ENCODE peak calls at places on chromosomes 7 and 10, in five cellular contexts. One of them, this sample, is unnamed. For H3K27me3, H3K4me1 and H3K9me3, the result is how much of the 10 kb centered on the place peaks cover.

GRCh38 chr7:70432567-70433001 is 699.4 kb upstream of the GALNT17 start:
- DNase-seq in lower lobe of right lung: no peak
- DNase-seq in psoas muscle: no peak
- DNase-seq in PC-9: no peak
- DNase-seq in fibroblast of lung: no peak
- DNase-seq in this sample: no peak

GRCh38 chr10:6108631-6109443 is 20.0 kb downstream of the RBM17 start:
- DNase-seq in lower lobe of right lung: no peak
- DNase-seq in psoas muscle: no peak
- DNase-seq in PC-9: peak
- DNase-seq in fibroblast of lung: peak
- DNase-seq in this sample: no peak

GRCh38 chr7:43591551-43592180 is 8.8 kb downstream of the STK17A start:
- DNase-seq in lower lobe of right lung: no peak
- DNase-seq in psoas muscle: no peak
- DNase-seq in PC-9: no peak
- DNase-seq in fibroblast of lung: no peak
- DNase-seq in this sample: no peak

GRCh38 chr7:123208793-123209192 is 9.0 kb upstream of the SLC13A1 start:
- DNase-seq in lower lobe of right lung: no peak
- DNase-seq in psoas muscle: no peak
- DNase-seq in PC-9: no peak
- DNase-seq in fibroblast of lung: peak
- DNase-seq in this sample: no peak

GRCh38 chr7:129471402-129471827 is 30.9 kb upstream of the SMKR1 start:
- DNase-seq in lower lobe of right lung: no peak
- DNase-seq in psoas muscle: no peak
- DNase-seq in PC-9: no peak
- DNase-seq in fibroblast of lung: no peak
- DNase-seq in this sample: no peak

GRCh38 chr7:1944619-1945210 is 274.6 kb downstream of the ELFN1 start:
- DNase-seq in lower lobe of right lung: peak
- DNase-seq in psoas muscle: peak
- DNase-seq in PC-9: no peak
- DNase-seq in fibroblast of lung: no peak
- DNase-seq in this sample: no peak

GRCh38 chr7:155336812-155337602 is 39.3 kb downstream of the INSIG1 start:
- DNase-seq in lower lobe of right lung: no peak
- DNase-seq in psoas muscle: no peak
- DNase-seq in PC-9: no peak
- DNase-seq in fibroblast of lung: no peak
- DNase-seq in this sample: no peak

GRCh38 chr10:119803264-119803663 is 69.4 kb downstream of the MCMBP start:
- DNase-seq in lower lobe of right lung: no peak
- DNase-seq in psoas muscle: no peak
- DNase-seq in PC-9: no peak
- DNase-seq in fibroblast of lung: peak
- DNase-seq in this sample: no peak

GRCh38 chr10:57973451-57973850 is 294.2 kb downstream of the IPMK start:
- DNase-seq in lower lobe of right lung: no peak
- DNase-seq in psoas muscle: no peak
- DNase-seq in PC-9: no peak
- DNase-seq in fibroblast of lung: no peak
- DNase-seq in this sample: no peak

GRCh38 chr7:69431626-69432025 is 166.6 kb upstream of the AUTS2 start:
- DNase-seq in lower lobe of right lung: no peak
- DNase-seq in psoas muscle: no peak
- DNase-seq in PC-9: no peak
- DNase-seq in fibroblast of lung: no peak
- DNase-seq in this sample: no peak

GRCh38 chr7:107076781-107077698 is 32.5 kb downstream of the PRKAR2B start:
- DNase-seq in lower lobe of right lung: no peak
- DNase-seq in psoas muscle: no peak
- DNase-seq in PC-9: no peak
- DNase-seq in fibroblast of lung: no peak
- DNase-seq in this sample: no peak

GRCh38 chr10:62817763-62818425 is 1.7 kb upstream of the EGR2 start:
- DNase-seq in lower lobe of right lung: peak
- DNase-seq in psoas muscle: peak
- DNase-seq in PC-9: peak
- DNase-seq in fibroblast of lung: peak
- DNase-seq in this sample: peak

GRCh38 chr7:36045275-36045674 is 107.8 kb upstream of the EEPD1 start:
- DNase-seq in lower lobe of right lung: no peak
- DNase-seq in psoas muscle: no peak
- DNase-seq in PC-9: no peak
- DNase-seq in fibroblast of lung: peak
- DNase-seq in this sample: no peak

GRCh38 chr10:3090388-3090787 is 23.0 kb downstream of the PFKP start:
- DNase-seq in lower lobe of right lung: no peak
- DNase-seq in psoas muscle: no peak
- DNase-seq in PC-9: no peak
- DNase-seq in fibroblast of lung: no peak
- DNase-seq in this sample: no peak

GRCh38 chr10:11885437-11886137 is 62.4 kb downstream of the PROSER2 start:
- DNase-seq in lower lobe of right lung: peak
- DNase-seq in psoas muscle: no peak
- DNase-seq in PC-9: no peak
- DNase-seq in fibroblast of lung: no peak
- DNase-seq in this sample: peak

DNA sequence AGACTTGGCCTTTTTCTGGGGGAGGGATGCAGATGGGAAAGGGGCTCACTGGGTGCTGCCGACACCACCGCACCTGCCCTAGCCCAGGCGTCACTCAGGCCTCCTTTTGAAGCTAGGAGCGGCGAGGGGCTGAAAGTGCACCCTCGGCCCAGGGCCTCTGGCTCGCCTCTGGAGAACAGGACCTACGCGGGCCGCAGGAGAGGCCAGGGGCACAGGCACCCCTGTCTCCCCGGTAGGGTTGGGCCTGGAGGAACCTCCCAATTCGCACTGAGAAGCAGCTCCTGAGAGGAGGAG is 46.5 kb upstream of the PRKAR1B start:
- DNase-seq in lower lobe of right lung: no peak
- DNase-seq in psoas muscle: no peak
- DNase-seq in PC-9: no peak
- DNase-seq in fibroblast of lung: no peak
- DNase-seq in this sample: no peak
- H3K27me3 ChIP-seq in lower lobe of right lung: under half
- H3K27me3 ChIP-seq in psoas muscle: under half
- H3K27me3 ChIP-seq in PC-9: under half
- H3K27me3 ChIP-seq in fibroblast of lung: under half
- H3K27me3 ChIP-seq in this sample: under half

GRCh38 chr10:70376436-70377378 is 5.7 kb downstream of the LRRC20 start:
- DNase-seq in lower lobe of right lung: no peak
- DNase-seq in psoas muscle: no peak
- DNase-seq in PC-9: peak
- DNase-seq in fibroblast of lung: no peak
- DNase-seq in this sample: no peak

GRCh38 chr10:70379581-70380176 is 2.7 kb downstream of the LRRC20 start:
- DNase-seq in lower lobe of right lung: no peak
- DNase-seq in psoas muscle: no peak
- DNase-seq in PC-9: no peak
- DNase-seq in fibroblast of lung: peak
- DNase-seq in this sample: no peak

GRCh38 chr10:70381491-70382421 is 669 bp downstream of the LRRC20 start:
- DNase-seq in lower lobe of right lung: peak
- DNase-seq in psoas muscle: peak
- DNase-seq in PC-9: peak
- DNase-seq in fibroblast of lung: peak
- DNase-seq in this sample: peak

GRCh38 chr10:70378122-70378521 is 4.3 kb downstream of the LRRC20 start:
- DNase-seq in lower lobe of right lung: no peak
- DNase-seq in psoas muscle: peak
- DNase-seq in PC-9: peak
- DNase-seq in fibroblast of lung: peak
- DNase-seq in this sample: no peak

DNA sequence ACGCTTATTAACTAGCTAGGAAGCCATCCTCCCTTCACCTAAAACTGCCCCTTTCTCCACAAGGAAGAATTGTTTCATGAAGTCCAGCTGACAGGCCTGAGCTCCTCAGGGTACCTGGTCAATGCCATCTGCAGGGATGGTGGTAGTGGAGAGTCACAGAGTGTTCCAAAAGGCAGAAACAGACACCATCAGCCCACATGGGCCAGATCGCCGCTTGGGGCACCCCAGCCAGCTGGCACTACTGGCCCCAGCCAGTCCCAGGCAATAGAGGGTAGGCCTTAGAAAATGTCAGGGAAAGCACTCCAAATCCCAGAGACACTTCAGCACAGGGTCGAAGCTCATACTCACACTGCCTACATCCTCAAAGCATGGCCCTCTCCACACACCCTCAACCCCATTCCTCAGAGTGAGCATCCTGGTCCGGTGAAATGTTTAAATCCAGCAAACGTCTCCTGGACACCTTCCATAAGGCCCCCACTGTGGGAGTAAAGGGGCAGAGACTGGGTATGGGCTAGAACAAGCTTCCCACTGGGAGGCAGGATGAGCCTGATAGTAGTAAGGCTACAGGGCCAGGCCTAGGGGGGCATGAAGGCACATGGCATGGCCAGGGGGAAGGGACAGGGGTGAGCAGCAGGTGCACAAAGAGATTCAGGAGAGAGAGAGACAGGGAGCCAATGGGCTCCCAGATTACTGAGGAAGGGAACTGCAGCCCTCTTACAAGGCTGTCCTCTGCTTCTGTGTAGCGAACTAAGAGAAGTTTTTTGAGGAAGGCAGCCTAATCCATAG is 1.9 kb downstream of the LRRC20 start:
- DNase-seq in lower lobe of right lung: no peak
- DNase-seq in psoas muscle: peak
- DNase-seq in PC-9: no peak
- DNase-seq in fibroblast of lung: no peak
- DNase-seq in this sample: no peak
- H3K4me1 ChIP-seq in lower lobe of right lung: under half
- H3K4me1 ChIP-seq in psoas muscle: half or more
- H3K4me1 ChIP-seq in PC-9: under half
- H3K4me1 ChIP-seq in fibroblast of lung: under half
- H3K4me1 ChIP-seq in this sample: under half

DNA sequence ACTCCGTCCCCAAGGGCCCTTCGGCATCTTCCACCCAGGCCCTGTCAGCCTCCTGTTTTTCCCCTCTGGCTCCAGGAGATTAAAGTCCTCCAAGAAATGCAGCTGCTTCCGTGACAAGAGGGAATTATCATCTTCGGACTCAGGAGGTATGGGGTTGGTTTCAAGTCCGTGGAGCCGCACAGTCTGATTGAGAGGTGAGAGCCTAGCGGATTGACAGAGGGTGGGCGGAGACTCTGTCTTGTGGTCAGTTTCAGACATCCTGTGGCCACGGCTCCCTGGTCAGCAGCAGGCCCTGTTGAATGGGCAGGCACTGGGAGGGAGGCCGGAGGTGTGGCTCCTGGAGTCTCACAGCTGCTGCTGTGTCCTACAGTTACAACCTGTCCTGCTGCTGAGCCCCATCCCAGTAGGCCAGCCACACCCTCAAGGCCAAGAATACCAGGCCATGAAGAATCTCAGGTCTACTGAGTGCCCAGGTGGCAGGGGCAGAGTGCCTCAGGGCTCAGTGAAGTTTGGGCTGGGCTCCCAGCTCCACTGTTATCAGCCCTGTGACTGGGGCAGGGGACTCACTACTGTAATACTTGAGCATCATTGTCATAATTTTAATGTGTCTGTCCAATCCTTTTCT is 49.3 kb upstream of the ZNF716 start:
- DNase-seq in lower lobe of right lung: no peak
- DNase-seq in psoas muscle: no peak
- DNase-seq in PC-9: no peak
- DNase-seq in fibroblast of lung: no peak
- DNase-seq in this sample: no peak
- H3K9me3 ChIP-seq in lower lobe of right lung: under half
- H3K9me3 ChIP-seq in psoas muscle: under half
- H3K9me3 ChIP-seq in PC-9: under half
- H3K9me3 ChIP-seq in fibroblast of lung: under half
- H3K9me3 ChIP-seq in this sample: under half

GRCh38 chr10:91415816-91416215 is 5.7 kb downstream of the HECTD2 start:
- DNase-seq in lower lobe of right lung: no peak
- DNase-seq in psoas muscle: no peak
- DNase-seq in PC-9: no peak
- DNase-seq in fibroblast of lung: no peak
- DNase-seq in this sample: no peak

GRCh38 chr10:91412688-91413087 is 2.5 kb downstream of the HECTD2 start:
- DNase-seq in lower lobe of right lung: no peak
- DNase-seq in psoas muscle: no peak
- DNase-seq in PC-9: no peak
- DNase-seq in fibroblast of lung: no peak
- DNase-seq in this sample: no peak

GRCh38 chr10:91418417-91418816 is 8.3 kb downstream of the HECTD2 start:
- DNase-seq in lower lobe of right lung: no peak
- DNase-seq in psoas muscle: no peak
- DNase-seq in PC-9: no peak
- DNase-seq in fibroblast of lung: no peak
- DNase-seq in this sample: no peak

GRCh38 chr10:91420868-91421267 is 10.7 kb downstream of the HECTD2 start:
- DNase-seq in lower lobe of right lung: no peak
- DNase-seq in psoas muscle: no peak
- DNase-seq in PC-9: no peak
- DNase-seq in fibroblast of lung: peak
- DNase-seq in this sample: no peak

DNA sequence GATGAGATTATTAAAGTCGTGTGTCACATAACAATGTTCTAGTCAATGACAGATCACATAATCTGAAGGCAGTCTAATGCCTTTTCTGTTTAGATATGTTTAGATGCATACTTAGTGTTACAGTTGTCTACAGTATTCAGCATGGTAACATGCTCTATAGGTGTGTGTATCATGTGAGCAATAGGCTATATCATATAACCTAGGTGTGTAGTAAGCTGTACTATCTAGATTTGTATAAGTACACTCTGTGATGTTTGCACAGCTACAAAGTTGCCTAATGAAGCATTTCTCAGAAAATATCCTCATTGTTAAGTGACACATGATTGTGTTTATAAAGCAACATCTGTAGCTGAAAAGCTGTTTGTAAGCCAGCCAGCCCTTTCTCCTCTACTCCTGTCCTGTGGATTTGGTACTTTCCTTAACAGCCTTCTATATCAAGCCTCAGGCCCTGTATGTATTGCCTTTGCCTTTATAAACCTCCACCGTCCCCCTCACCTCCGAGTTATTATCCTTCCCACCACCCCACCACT is 6.3 kb downstream of the HECTD2 start:
- DNase-seq in lower lobe of right lung: no peak
- DNase-seq in psoas muscle: no peak
- DNase-seq in PC-9: no peak
- DNase-seq in fibroblast of lung: no peak
- DNase-seq in this sample: no peak
- H3K27me3 ChIP-seq in lower lobe of right lung: under half
- H3K27me3 ChIP-seq in psoas muscle: under half
- H3K27me3 ChIP-seq in PC-9: under half
- H3K27me3 ChIP-seq in fibroblast of lung: under half
- H3K27me3 ChIP-seq in this sample: under half

This sample was measured in upper lobe of right lung.